ENCODE peak calls at places on chromosomes 3 and 15, in four cellular contexts. E is activated gamma-delta T cell treated with Interleukin-2 at 50 U/mL for 16 hours; W is psoas muscle; A is activated naive CD8-positive, alpha-beta T cell treated with anti-CD3 and anti-CD28 coated beads, Interleukin-2, amount 50 U/mL, for 16 hours. I is an unnamed sample.

GRCh38 chr15:57705746-57706404 is 639 bp upstream of the POLR2M start:
- DNase-seq in A (no peak), W (no peak), E (no peak), I (no peak)

GRCh38 chr15:70566047-70566835 is 197.1 kb downstream of the UACA start:
- DNase-seq in E (no peak), A (no peak), W (no peak), I (no peak)

GRCh38 chr3:133568294-133569014 is 5.0 kb upstream of the CDV3 start:
- DNase-seq in A (no peak), W (no peak), E (no peak), I (no peak)

GRCh38 chr15:81163961-81164800 is 30.1 kb downstream of the CFAP161 start:
- DNase-seq in E (no peak), W (no peak), A (no peak), I (no peak)

GRCh38 chr3:185420762-185421161 is 57.8 kb downstream of the MAP3K13 start:
- DNase-seq in A (no peak), E (no peak), W (no peak), I (no peak)

GRCh38 chr15:40313531-40314398 is 6.0 kb upstream of the PLCB2 start:
- DNase-seq in E (peak; percentile 67), W (no peak), A (no peak), I (no peak)

GRCh38 chr3:146166450-146167222 is 5.7 kb upstream of the PLOD2 start:
- DNase-seq in E (no peak), A (no peak), W (no peak), I (no peak)

GRCh38 chr3:56268621-56269394 is 199.5 kb downstream of the ERC2 start:
- DNase-seq in E (no peak), W (no peak), A (no peak), I (no peak)

GRCh38 chr15:62352817-62353216 is 187.7 kb upstream of the C2CD4B start:
- DNase-seq in W (no peak), A (no peak), E (no peak), I (no peak)

GRCh38 chr3:124607163-124607562 is 123.1 kb upstream of the UMPS start:
- DNase-seq in A (no peak), E (no peak), W (no peak), I (no peak)

GRCh38 chr3:118977671-118978392 is 56.8 kb downstream of the IGSF11 start:
- DNase-seq in E (no peak), A (no peak), W (no peak), I (no peak)

GRCh38 chr3:48502121-48502520 is 1.9 kb downstream of the SHISA5 start:
- DNase-seq in A (no peak), W (no peak), E (no peak), I (peak; percentile 10)

GRCh38 chr15:77209221-77209620 is 138.3 kb upstream of the TSPAN3 start:
- DNase-seq in E (no peak), W (no peak), A (no peak), I (no peak)

GRCh38 chr15:51889486-51889885 is 60.0 kb downstream of the TMOD3 start:
- DNase-seq in W (no peak), A (no peak), E (no peak), I (no peak)

GRCh38 chr3:143241556-143241955 is 122.0 kb downstream of the CHST2 start:
- DNase-seq in W (no peak), E (no peak), A (no peak), I (no peak)

GRCh38 chr3:191329654-191330308 is 545 bp downstream of the UTS2B start:
- DNase-seq in A (no peak), W (peak; percentile 45), E (peak; percentile 7), I (peak; percentile 61)

GRCh38 chr3:129056832-129057231 is 3.7 kb upstream of the GP9 start:
- DNase-seq in E (no peak), A (no peak), W (no peak), I (no peak)

GRCh38 chr3:187522293-187522692 is 147.9 kb downstream of the SST start:
- DNase-seq in E (no peak), W (no peak), A (no peak), I (no peak)

GRCh38 chr15:49036650-49037545 is 9.3 kb downstream of the SECISBP2L start:
- DNase-seq in W (no peak), E (no peak), A (no peak), I (no peak)

GRCh38 chr3:9660972-9661371 is 11.7 kb downstream of the MTMR14 start:
- DNase-seq in E (no peak), A (no peak), W (no peak), I (no peak)

GRCh38 chr3:34703058-34703457 is 904.6 kb downstream of the PDCD6IP start:
- DNase-seq in A (no peak), E (no peak), W (no peak), I (no peak)

GRCh38 chr3:57164606-57165573 is at the start of gene IL17RD:
- DNase-seq in E (peak; percentile 34), A (peak; percentile 29), W (peak; percentile 85), I (peak; percentile 81)

GRCh38 chr3:187186801-187187421 is 10.4 kb upstream of the RTP1 start:
- DNase-seq in A (no peak), E (no peak), W (peak; percentile 41), I (no peak)

GRCh38 chr3:13520326-13520880 is 28.5 kb upstream of the FBLN2 start:
- DNase-seq in W (no peak), E (no peak), A (no peak), I (no peak)

GRCh38 chr3:73475717-73476116 is 149.0 kb downstream of the PDZRN3 start:
- DNase-seq in E (no peak), A (no peak), W (no peak), I (no peak)

GRCh38 chr15:80242132-80242769 is 9.8 kb downstream of the CTXND1 start:
- DNase-seq in A (no peak), W (no peak), E (no peak), I (no peak)

GRCh38 chr3:27724459-27725197 is 2.5 kb upstream of the EOMES start:
- DNase-seq in W (no peak), A (no peak), E (no peak), I (no peak)

GRCh38 chr3:124248471-124249028 is 256.6 kb upstream of the ROPN1 start:
- DNase-seq in W (peak; percentile 54), E (no peak), A (no peak), I (no peak)

GRCh38 chr15:77527164-77527778 is 105.4 kb downstream of the LINGO1 start:
- DNase-seq in E (no peak), W (no peak), A (no peak), I (no peak)

GRCh38 chr3:143737065-143737464 is 111.2 kb downstream of the SLC9A9 start:
- DNase-seq in A (no peak), W (no peak), E (no peak), I (no peak)

GRCh38 chr15:58313810-58314592 is 117.8 kb upstream of the LIPC start:
- DNase-seq in W (no peak), E (no peak), A (no peak), I (no peak)

GRCh38 chr15:41926184-41927056 is 32.6 kb upstream of the SPTBN5 start:
- DNase-seq in E (no peak), W (no peak), A (no peak), I (no peak)

GRCh38 chr15:63968700-63969099 is 77.6 kb downstream of the DAPK2 start:
- DNase-seq in W (no peak), E (no peak), A (no peak), I (no peak)

GRCh38 chr3:143674100-143674968 is 173.9 kb downstream of the SLC9A9 start:
- DNase-seq in A (peak; percentile 59), E (peak; percentile 76), W (peak; percentile 42), I (peak; percentile 92)

GRCh38 chr15:76566276-76566675 is 229.7 kb downstream of the ISL2 start:
- DNase-seq in W (no peak), A (no peak), E (no peak), I (no peak)